ENCODE peak calls at places on chromosomes 11 and 22, in four cellular contexts. One of them, this sample, is unnamed.

GRCh38 chr22:45101828-45102227 is 61.9 kb upstream of the NUP50 start:
- DNase-seq in K562: peak; percentile 33
- DNase-seq in SK-N-SH: peak; percentile 69
- DNase-seq in HepG2: peak; percentile 67
- DNase-seq in this sample: no peak

GRCh38 chr11:124394408-124394807 is 4.4 kb downstream of the OR8B3 start:
- DNase-seq in SK-N-SH: no peak
- DNase-seq in K562: no peak
- DNase-seq in HepG2: no peak
- DNase-seq in this sample: no peak

GRCh38 chr11:18243783-18244362 is 4.6 kb downstream of the SAA2 start:
- DNase-seq in SK-N-SH: peak; percentile 53
- DNase-seq in K562: peak; percentile 61
- DNase-seq in HepG2: peak; percentile 52
- DNase-seq in this sample: peak; percentile 63

GRCh38 chr11:2092956-2093412 is 46.2 kb downstream of the IGF2 start:
- DNase-seq in SK-N-SH: peak; percentile 55
- DNase-seq in K562: no peak
- DNase-seq in HepG2: no peak
- DNase-seq in this sample: no peak

GRCh38 chr11:5831196-5831829 is 10.4 kb downstream of the OR52E6 start:
- DNase-seq in K562: no peak
- DNase-seq in HepG2: no peak
- DNase-seq in SK-N-SH: no peak
- DNase-seq in this sample: no peak

GRCh38 chr11:64786308-64786707 is 8.0 kb upstream of the SF1 start:
- DNase-seq in SK-N-SH: no peak
- DNase-seq in K562: no peak
- DNase-seq in HepG2: no peak
- DNase-seq in this sample: no peak

GRCh38 chr11:132715041-132715440 is 817.3 kb downstream of the OPCML start:
- DNase-seq in SK-N-SH: no peak
- DNase-seq in K562: no peak
- DNase-seq in HepG2: no peak
- DNase-seq in this sample: no peak

GRCh38 chr11:78798567-78799170 is 224.0 kb upstream of the NARS2 start:
- DNase-seq in HepG2: peak; percentile 25
- DNase-seq in SK-N-SH: peak; percentile 72
- DNase-seq in K562: peak; percentile 67
- DNase-seq in this sample: peak; percentile 28

GRCh38 chr11:72844356-72844755 is 30.1 kb downstream of the ATG16L2 start:
- DNase-seq in K562: no peak
- DNase-seq in SK-N-SH: no peak
- DNase-seq in HepG2: no peak
- DNase-seq in this sample: no peak

GRCh38 chr11:97622795-97623194 is 1233.0 kb downstream of the JRKL start:
- DNase-seq in K562: no peak
- DNase-seq in SK-N-SH: no peak
- DNase-seq in HepG2: no peak
- DNase-seq in this sample: no peak

GRCh38 chr22:49569286-49570031 is 258.2 kb downstream of the BRD1 start:
- DNase-seq in HepG2: no peak
- DNase-seq in SK-N-SH: no peak
- DNase-seq in K562: no peak
- DNase-seq in this sample: no peak

GRCh38 chr11:17686185-17686980 is 33.0 kb upstream of the MYOD1 start:
- DNase-seq in SK-N-SH: peak; percentile 89
- DNase-seq in K562: no peak
- DNase-seq in HepG2: no peak
- DNase-seq in this sample: no peak

GRCh38 chr11:69009441-69010211 is 3.4 kb downstream of the MRGPRF start:
- DNase-seq in HepG2: no peak
- DNase-seq in SK-N-SH: peak; percentile 78
- DNase-seq in K562: no peak
- DNase-seq in this sample: no peak

GRCh38 chr11:10743354-10744035 is 7.6 kb upstream of the CTR9 start:
- DNase-seq in SK-N-SH: no peak
- DNase-seq in K562: no peak
- DNase-seq in HepG2: no peak
- DNase-seq in this sample: no peak

GRCh38 chr22:17540481-17540880 is 22.8 kb upstream of the SLC25A18 start:
- DNase-seq in SK-N-SH: no peak
- DNase-seq in HepG2: no peak
- DNase-seq in K562: peak; percentile 69
- DNase-seq in this sample: no peak

GRCh38 chr11:72838691-72839305 is 24.6 kb downstream of the ATG16L2 start:
- DNase-seq in K562: no peak
- DNase-seq in SK-N-SH: no peak
- DNase-seq in HepG2: no peak
- DNase-seq in this sample: no peak

GRCh38 chr11:62881579-62882427 is 1.1 kb downstream of the SLC3A2 start:
- DNase-seq in HepG2: peak; percentile 88
- DNase-seq in SK-N-SH: no peak
- DNase-seq in K562: peak; percentile 85
- DNase-seq in this sample: peak; percentile 90

GRCh38 chr11:863389-864117 is 20.9 kb downstream of the TSPAN4 start:
- DNase-seq in K562: no peak
- DNase-seq in HepG2: no peak
- DNase-seq in SK-N-SH: no peak
- DNase-seq in this sample: no peak

GRCh38 chr22:24810043-24810749 is 4.2 kb downstream of the SGSM1 start:
- DNase-seq in K562: no peak
- DNase-seq in SK-N-SH: peak; percentile 73
- DNase-seq in HepG2: no peak
- DNase-seq in this sample: no peak

GRCh38 chr11:69312418-69313399 is 18.8 kb downstream of the MYEOV start:
- DNase-seq in SK-N-SH: no peak
- DNase-seq in K562: no peak
- DNase-seq in HepG2: no peak
- DNase-seq in this sample: no peak

GRCh38 chr11:63915961-63916836 is 765 bp downstream of the RCOR2 start:
- DNase-seq in HepG2: peak; percentile 53
- DNase-seq in SK-N-SH: peak; percentile 91
- DNase-seq in K562: peak; percentile 79
- DNase-seq in this sample: no peak

GRCh38 chr11:76810151-76810853 is 27.1 kb downstream of the TSKU start:
- DNase-seq in SK-N-SH: no peak
- DNase-seq in K562: no peak
- DNase-seq in HepG2: no peak
- DNase-seq in this sample: peak; percentile 15

GRCh38 chr11:10499452-10500262 is 41.3 kb downstream of the RNF141 start:
- DNase-seq in HepG2: no peak
- DNase-seq in K562: no peak
- DNase-seq in SK-N-SH: no peak
- DNase-seq in this sample: no peak

GRCh38 chr11:104164028-104164520 is at the start of gene PDGFD:
- DNase-seq in HepG2: peak; percentile 54
- DNase-seq in SK-N-SH: peak; percentile 86
- DNase-seq in K562: no peak
- DNase-seq in this sample: no peak

GRCh38 chr11:100562102-100562501 is 125.0 kb upstream of the ARHGAP42 start:
- DNase-seq in HepG2: no peak
- DNase-seq in K562: no peak
- DNase-seq in SK-N-SH: no peak
- DNase-seq in this sample: no peak

GRCh38 chr11:27353593-27354358 is 9.2 kb downstream of the CCDC34 start:
- DNase-seq in SK-N-SH: no peak
- DNase-seq in K562: no peak
- DNase-seq in HepG2: no peak
- DNase-seq in this sample: no peak

GRCh38 chr11:45272701-45273100 is 13.4 kb downstream of the SYT13 start:
- DNase-seq in SK-N-SH: no peak
- DNase-seq in HepG2: no peak
- DNase-seq in K562: no peak
- DNase-seq in this sample: no peak

GRCh38 chr11:4146765-4147098 is 52.1 kb downstream of the RRM1 start:
- DNase-seq in SK-N-SH: no peak
- DNase-seq in HepG2: no peak
- DNase-seq in K562: no peak
- DNase-seq in this sample: no peak

GRCh38 chr11:93591247-93591898 is 48.2 kb upstream of the SMCO4 start:
- DNase-seq in K562: no peak
- DNase-seq in HepG2: peak; percentile 84
- DNase-seq in SK-N-SH: no peak
- DNase-seq in this sample: peak; percentile 19

GRCh38 chr22:23242473-23243001 is 62.2 kb downstream of the BCR start:
- DNase-seq in K562: no peak
- DNase-seq in SK-N-SH: no peak
- DNase-seq in HepG2: no peak
- DNase-seq in this sample: no peak

DNA sequence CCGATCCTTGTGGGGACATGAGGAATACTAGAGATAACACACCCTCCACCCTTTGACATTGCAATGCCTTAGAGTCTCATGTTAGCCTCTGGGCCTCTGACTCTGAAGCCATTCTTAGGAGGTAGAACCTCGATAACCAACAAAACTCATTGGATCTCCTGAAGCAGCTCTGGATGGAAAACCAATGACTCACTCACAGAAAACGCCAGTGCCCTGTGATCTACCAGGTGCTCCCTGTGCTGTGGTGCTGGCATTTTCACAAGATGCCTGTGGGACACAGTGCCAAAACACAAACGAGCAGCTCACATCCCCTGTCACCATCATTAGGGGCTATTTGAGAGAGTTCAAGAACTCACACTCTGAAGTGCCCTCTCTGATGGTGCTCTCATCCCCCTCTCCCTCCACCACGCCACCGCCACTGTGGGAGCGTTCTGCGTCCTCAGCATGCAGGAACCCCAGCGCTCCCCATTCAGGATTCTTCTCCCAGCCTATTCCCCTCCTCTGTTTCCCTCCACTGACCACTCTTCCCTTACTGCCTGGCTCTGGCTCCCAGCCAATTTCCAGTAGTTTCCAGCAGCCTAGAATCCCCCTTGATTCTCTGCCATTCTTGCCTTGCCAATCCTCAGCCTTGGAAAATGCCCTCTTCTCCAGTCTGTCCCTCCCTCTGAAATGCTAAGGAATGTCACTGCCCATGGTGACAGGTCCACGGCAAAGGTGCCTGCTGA is 4.6 kb upstream of the POLD4 start:
- DNase-seq in K562: peak; percentile 1
- DNase-seq in SK-N-SH: peak; percentile 17
- DNase-seq in HepG2: no peak
- DNase-seq in this sample: no peak
- TF ChIP-seq POLR2AphosphoS5 in K562: no peak
- TF ChIP-seq POLR2AphosphoS5 in SK-N-SH: no peak
- TF ChIP-seq POLR2AphosphoS5 in HepG2: no peak
- TF ChIP-seq POLR2AphosphoS5 in this sample: no peak

GRCh38 chr11:32196137-32196536 is 105.3 kb downstream of the RCN1 start:
- DNase-seq in HepG2: no peak
- DNase-seq in K562: no peak
- DNase-seq in SK-N-SH: no peak
- DNase-seq in this sample: no peak
- TF ChIP-seq ELF1 in HepG2: no peak
- TF ChIP-seq ELF1 in K562: no peak
- TF ChIP-seq ELF1 in SK-N-SH: no peak
- TF ChIP-seq ELF1 in this sample: no peak

GRCh38 chr11:108887436-108888238 is 222.8 kb downstream of the DDX10 start:
- DNase-seq in K562: no peak
- DNase-seq in HepG2: no peak
- DNase-seq in SK-N-SH: no peak
- DNase-seq in this sample: no peak

GRCh38 chr11:108891143-108891542 is 226.3 kb downstream of the DDX10 start:
- DNase-seq in HepG2: no peak
- DNase-seq in K562: no peak
- DNase-seq in SK-N-SH: no peak
- DNase-seq in this sample: no peak

GRCh38 chr11:108882211-108882831 is 217.5 kb downstream of the DDX10 start:
- DNase-seq in SK-N-SH: no peak
- DNase-seq in K562: no peak
- DNase-seq in HepG2: no peak
- DNase-seq in this sample: no peak

GRCh38 chr11:108890482-108891092 is 225.7 kb downstream of the DDX10 start:
- DNase-seq in HepG2: no peak
- DNase-seq in K562: no peak
- DNase-seq in SK-N-SH: no peak
- DNase-seq in this sample: no peak

DNA sequence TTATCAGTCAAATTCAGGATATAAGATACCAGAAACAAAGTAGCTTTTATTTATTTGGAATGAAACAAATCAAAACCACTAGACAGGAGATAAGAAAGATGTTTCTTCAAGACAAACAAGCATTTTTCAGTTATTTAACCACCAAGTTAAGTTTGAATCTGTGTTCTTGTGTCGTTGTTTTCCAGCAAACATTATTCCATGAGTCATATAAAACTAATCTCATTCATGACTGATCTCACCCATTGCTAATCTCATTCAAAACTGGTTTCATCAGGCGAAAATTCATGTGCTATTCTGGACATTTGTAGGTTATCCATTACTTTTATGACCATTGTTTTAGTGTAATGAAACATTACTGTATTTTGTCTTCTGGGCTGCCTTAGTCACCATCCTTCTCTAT is 221.7 kb downstream of the DDX10 start:
- DNase-seq in SK-N-SH: no peak
- DNase-seq in HepG2: no peak
- DNase-seq in K562: no peak
- DNase-seq in this sample: no peak
- TF ChIP-seq MAX in SK-N-SH: no peak
- TF ChIP-seq MAX in HepG2: no peak
- TF ChIP-seq MAX in K562: no peak
- TF ChIP-seq MAX in this sample: peak; percentile 22

GRCh38 chr11:12503886-12504285 is 126.5 kb downstream of the PARVA start:
- DNase-seq in HepG2: no peak
- DNase-seq in K562: no peak
- DNase-seq in SK-N-SH: no peak
- DNase-seq in this sample: no peak

GRCh38 chr11:12502041-12502440 is 124.7 kb downstream of the PARVA start:
- DNase-seq in K562: no peak
- DNase-seq in HepG2: no peak
- DNase-seq in SK-N-SH: no peak
- DNase-seq in this sample: no peak

GRCh38 chr11:12505183-12505582 is 127.8 kb downstream of the PARVA start:
- DNase-seq in HepG2: no peak
- DNase-seq in K562: no peak
- DNase-seq in SK-N-SH: peak; percentile 40
- DNase-seq in this sample: no peak

GRCh38 chr11:12506502-12506921 is 129.1 kb downstream of the PARVA start:
- DNase-seq in SK-N-SH: peak; percentile 42
- DNase-seq in HepG2: no peak
- DNase-seq in K562: no peak
- DNase-seq in this sample: no peak

DNA sequence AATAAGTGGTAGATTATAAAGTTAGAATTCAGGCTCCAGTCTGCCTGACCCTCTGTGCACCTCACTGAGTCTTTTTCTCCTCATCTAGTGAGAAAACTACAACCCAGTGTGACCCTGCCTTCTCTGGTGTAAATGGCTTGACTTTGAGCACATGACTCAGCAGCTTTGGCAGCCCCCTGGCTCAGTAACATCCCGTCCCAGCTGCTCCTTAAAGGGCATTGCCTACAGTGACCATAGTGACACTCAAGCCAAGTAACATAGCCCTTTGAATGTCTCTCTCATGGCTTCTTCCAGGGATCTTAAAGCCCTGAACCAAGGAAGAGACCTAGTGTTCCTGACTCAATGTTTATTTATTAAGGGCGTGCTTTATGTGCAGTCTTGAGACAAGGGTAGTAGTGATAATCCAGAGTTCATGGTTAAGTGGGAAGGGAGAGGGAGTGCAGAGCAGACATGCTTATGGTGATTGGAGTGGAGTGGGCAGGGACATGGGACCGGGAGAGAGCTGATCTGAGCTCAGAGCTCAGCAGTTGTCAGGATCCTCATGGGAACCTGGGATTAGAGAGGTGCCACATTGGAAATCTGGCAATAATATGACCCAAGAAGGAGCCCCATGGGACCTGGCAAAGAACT is 125.7 kb downstream of the PARVA start:
- DNase-seq in SK-N-SH: no peak
- DNase-seq in K562: no peak
- DNase-seq in HepG2: no peak
- DNase-seq in this sample: no peak
- TF ChIP-seq POLR2AphosphoS5 in SK-N-SH: no peak
- TF ChIP-seq POLR2AphosphoS5 in K562: no peak
- TF ChIP-seq POLR2AphosphoS5 in HepG2: no peak
- TF ChIP-seq POLR2AphosphoS5 in this sample: no peak